ENCODE peak calls at places on chromosomes 12 and 14, in six cellular contexts. One of them, this sample, is unnamed.

GRCh38 chr12:8648598-8649205 is 13.9 kb downstream of the MFAP5 start:
- DNase-seq in neural crest cell: no peak
- DNase-seq in GM20000: peak
- DNase-seq in neural progenitor cell: no peak
- DNase-seq in fibroblast of lung: no peak
- DNase-seq in stomach: no peak
- DNase-seq in this sample: peak

GRCh38 chr14:69648480-69649414 is 37.4 kb downstream of the SUSD6 start:
- DNase-seq in neural crest cell: no peak
- DNase-seq in GM20000: no peak
- DNase-seq in neural progenitor cell: no peak
- DNase-seq in fibroblast of lung: peak
- DNase-seq in stomach: no peak
- DNase-seq in this sample: no peak

GRCh38 chr12:26188641-26189040 is 6.7 kb upstream of the SSPN start:
- DNase-seq in neural crest cell: no peak
- DNase-seq in GM20000: no peak
- DNase-seq in neural progenitor cell: no peak
- DNase-seq in fibroblast of lung: peak
- DNase-seq in stomach: no peak
- DNase-seq in this sample: no peak

GRCh38 chr12:48542300-48542928 is 17.0 kb downstream of the OR8S1 start:
- DNase-seq in neural crest cell: peak
- DNase-seq in GM20000: peak
- DNase-seq in neural progenitor cell: peak
- DNase-seq in fibroblast of lung: peak
- DNase-seq in stomach: peak
- DNase-seq in this sample: peak

GRCh38 chr14:64891839-64892375 is 12.2 kb upstream of the SPTB start:
- DNase-seq in neural crest cell: no peak
- DNase-seq in GM20000: peak
- DNase-seq in neural progenitor cell: peak
- DNase-seq in fibroblast of lung: peak
- DNase-seq in stomach: no peak
- DNase-seq in this sample: peak

GRCh38 chr12:104285740-104286537 is 17.6 kb upstream of the EID3 start:
- DNase-seq in neural crest cell: no peak
- DNase-seq in GM20000: no peak
- DNase-seq in neural progenitor cell: no peak
- DNase-seq in fibroblast of lung: no peak
- DNase-seq in stomach: peak
- DNase-seq in this sample: peak

GRCh38 chr12:128970110-128970509 is 116.8 kb downstream of the GLT1D1 start:
- DNase-seq in neural crest cell: no peak
- DNase-seq in GM20000: no peak
- DNase-seq in neural progenitor cell: no peak
- DNase-seq in fibroblast of lung: no peak
- DNase-seq in stomach: no peak
- DNase-seq in this sample: no peak

GRCh38 chr12:53973093-53974042 is at the start of gene HOXC11:
- DNase-seq in neural crest cell: no peak
- DNase-seq in GM20000: no peak
- DNase-seq in neural progenitor cell: no peak
- DNase-seq in fibroblast of lung: no peak
- DNase-seq in stomach: no peak
- DNase-seq in this sample: no peak

GRCh38 chr12:95882080-95882479 is 23.3 kb downstream of the SNRPF start:
- DNase-seq in neural crest cell: no peak
- DNase-seq in GM20000: no peak
- DNase-seq in neural progenitor cell: no peak
- DNase-seq in fibroblast of lung: no peak
- DNase-seq in stomach: no peak
- DNase-seq in this sample: no peak

GRCh38 chr12:46370792-46371717 is 1.5 kb downstream of the SLC38A2 start:
- DNase-seq in neural crest cell: peak
- DNase-seq in GM20000: peak
- DNase-seq in neural progenitor cell: peak
- DNase-seq in fibroblast of lung: peak
- DNase-seq in stomach: peak
- DNase-seq in this sample: peak
- TF ChIP-seq CTCF in neural crest cell: no peak
- TF ChIP-seq CTCF in GM20000: no peak
- TF ChIP-seq CTCF in neural progenitor cell: peak
- TF ChIP-seq CTCF in fibroblast of lung: no peak
- TF ChIP-seq CTCF in stomach: no peak
- TF ChIP-seq CTCF in this sample: peak

GRCh38 chr12:6963016-6963731 is 7.3 kb downstream of the PHB2 start:
- DNase-seq in neural crest cell: no peak
- DNase-seq in GM20000: no peak
- DNase-seq in neural progenitor cell: no peak
- DNase-seq in fibroblast of lung: no peak
- DNase-seq in stomach: peak
- DNase-seq in this sample: no peak
- TF ChIP-seq CTCF in neural crest cell: no peak
- TF ChIP-seq CTCF in GM20000: no peak
- TF ChIP-seq CTCF in neural progenitor cell: no peak
- TF ChIP-seq CTCF in fibroblast of lung: no peak
- TF ChIP-seq CTCF in stomach: no peak
- TF ChIP-seq CTCF in this sample: no peak

GRCh38 chr14:43005807-43006206 is 1399.1 kb downstream of the LRFN5 start:
- DNase-seq in neural crest cell: no peak
- DNase-seq in GM20000: no peak
- DNase-seq in neural progenitor cell: no peak
- DNase-seq in fibroblast of lung: peak
- DNase-seq in stomach: no peak
- DNase-seq in this sample: no peak
- TF ChIP-seq CTCF in neural crest cell: no peak
- TF ChIP-seq CTCF in GM20000: no peak
- TF ChIP-seq CTCF in neural progenitor cell: no peak
- TF ChIP-seq CTCF in fibroblast of lung: peak
- TF ChIP-seq CTCF in stomach: no peak
- TF ChIP-seq CTCF in this sample: no peak

GRCh38 chr14:46651526-46652144 is at the start of gene RPL10L:
- DNase-seq in neural crest cell: no peak
- DNase-seq in GM20000: no peak
- DNase-seq in neural progenitor cell: peak
- DNase-seq in fibroblast of lung: no peak
- DNase-seq in stomach: no peak
- DNase-seq in this sample: no peak
- TF ChIP-seq CTCF in neural crest cell: peak
- TF ChIP-seq CTCF in GM20000: no peak
- TF ChIP-seq CTCF in neural progenitor cell: peak
- TF ChIP-seq CTCF in fibroblast of lung: peak
- TF ChIP-seq CTCF in stomach: no peak
- TF ChIP-seq CTCF in this sample: no peak

This sample was measured in GM13977.